ENCODE peak calls at places on chromosomes 13 and 19, in nine cellular contexts. One of them, this sample, is unnamed.

GRCh38 chr13:42781362-42781761 is at the start of gene FAM216B:
- DNase-seq in AG04449: no peak
- DNase-seq in T-helper 2 cell: no peak
- DNase-seq in NCI-H1930: no peak
- DNase-seq in GM23338: no peak
- DNase-seq in HuH-7: no peak
- DNase-seq in myocyte: no peak
- DNase-seq in A172: no peak
- DNase-seq in heart left ventricle: no peak
- DNase-seq in this sample: no peak

GRCh38 chr13:41492432-41493267 is 35.3 kb downstream of the RGCC start:
- DNase-seq in NCI-H1930: no peak
- DNase-seq in heart left ventricle: no peak
- DNase-seq in HuH-7: no peak
- DNase-seq in myocyte: no peak
- DNase-seq in A172: no peak
- DNase-seq in AG04449: no peak
- DNase-seq in T-helper 2 cell: no peak
- DNase-seq in GM23338: no peak
- DNase-seq in this sample: no peak

GRCh38 chr19:4559569-4559968 is at the start of gene SEMA6B:
- DNase-seq in heart left ventricle: peak; percentile 67
- DNase-seq in HuH-7: no peak
- DNase-seq in A172: peak; percentile 55
- DNase-seq in T-helper 2 cell: no peak
- DNase-seq in AG04449: no peak
- DNase-seq in NCI-H1930: no peak
- DNase-seq in GM23338: no peak
- DNase-seq in myocyte: no peak
- DNase-seq in this sample: no peak

GRCh38 chr19:49881672-49882394 is 4.3 kb downstream of the TBC1D17 start:
- DNase-seq in A172: no peak
- DNase-seq in heart left ventricle: no peak
- DNase-seq in myocyte: no peak
- DNase-seq in GM23338: peak; percentile 74
- DNase-seq in NCI-H1930: no peak
- DNase-seq in T-helper 2 cell: no peak
- DNase-seq in HuH-7: no peak
- DNase-seq in AG04449: no peak
- DNase-seq in this sample: peak; percentile 66

GRCh38 chr19:40642757-40643325 is 41.7 kb downstream of the LTBP4 start:
- DNase-seq in T-helper 2 cell: no peak
- DNase-seq in AG04449: no peak
- DNase-seq in GM23338: no peak
- DNase-seq in heart left ventricle: no peak
- DNase-seq in NCI-H1930: no peak
- DNase-seq in HuH-7: no peak
- DNase-seq in myocyte: no peak
- DNase-seq in A172: no peak
- DNase-seq in this sample: no peak

GRCh38 chr13:33494596-33495214 is 209.2 kb upstream of the STARD13 start:
- DNase-seq in T-helper 2 cell: no peak
- DNase-seq in myocyte: peak; percentile 73
- DNase-seq in AG04449: peak; percentile 79
- DNase-seq in NCI-H1930: no peak
- DNase-seq in GM23338: peak; percentile 20
- DNase-seq in HuH-7: no peak
- DNase-seq in heart left ventricle: peak; percentile 15
- DNase-seq in A172: peak; percentile 94
- DNase-seq in this sample: peak; percentile 86

GRCh38 chr13:20442798-20443381 is 82.8 kb downstream of the CRYL1 start:
- DNase-seq in NCI-H1930: no peak
- DNase-seq in T-helper 2 cell: no peak
- DNase-seq in myocyte: no peak
- DNase-seq in HuH-7: no peak
- DNase-seq in heart left ventricle: no peak
- DNase-seq in A172: no peak
- DNase-seq in AG04449: no peak
- DNase-seq in GM23338: no peak
- DNase-seq in this sample: no peak

GRCh38 chr19:43527860-43528622 is 1.0 kb upstream of the ETHE1 start:
- DNase-seq in HuH-7: no peak
- DNase-seq in A172: no peak
- DNase-seq in heart left ventricle: peak; percentile 27
- DNase-seq in NCI-H1930: no peak
- DNase-seq in GM23338: no peak
- DNase-seq in T-helper 2 cell: no peak
- DNase-seq in myocyte: peak; percentile 32
- DNase-seq in AG04449: no peak
- DNase-seq in this sample: no peak

GRCh38 chr19:28549680-28550277 is 663.2 kb downstream of the UQCRFS1 start:
- DNase-seq in HuH-7: no peak
- DNase-seq in AG04449: no peak
- DNase-seq in GM23338: no peak
- DNase-seq in heart left ventricle: no peak
- DNase-seq in A172: no peak
- DNase-seq in T-helper 2 cell: no peak
- DNase-seq in NCI-H1930: no peak
- DNase-seq in myocyte: no peak
- DNase-seq in this sample: no peak

GRCh38 chr13:81001828-81002385 is 661.0 kb upstream of the SPRY2 start:
- DNase-seq in myocyte: no peak
- DNase-seq in NCI-H1930: no peak
- DNase-seq in GM23338: no peak
- DNase-seq in heart left ventricle: no peak
- DNase-seq in A172: no peak
- DNase-seq in AG04449: no peak
- DNase-seq in T-helper 2 cell: no peak
- DNase-seq in HuH-7: no peak
- DNase-seq in this sample: no peak

GRCh38 chr13:77692746-77693448 is 4.6 kb upstream of the SLAIN1 start:
- DNase-seq in HuH-7: no peak
- DNase-seq in AG04449: no peak
- DNase-seq in NCI-H1930: no peak
- DNase-seq in GM23338: no peak
- DNase-seq in A172: no peak
- DNase-seq in T-helper 2 cell: no peak
- DNase-seq in heart left ventricle: no peak
- DNase-seq in myocyte: no peak
- DNase-seq in this sample: no peak

GRCh38 chr19:18387395-18387794 is 1.4 kb downstream of the GDF15 start:
- DNase-seq in GM23338: no peak
- DNase-seq in heart left ventricle: no peak
- DNase-seq in A172: no peak
- DNase-seq in AG04449: no peak
- DNase-seq in NCI-H1930: no peak
- DNase-seq in T-helper 2 cell: no peak
- DNase-seq in myocyte: no peak
- DNase-seq in HuH-7: no peak
- DNase-seq in this sample: no peak

GRCh38 chr19:6773323-6773931 is 919 bp downstream of the VAV1 start:
- DNase-seq in T-helper 2 cell: peak; percentile 43
- DNase-seq in myocyte: no peak
- DNase-seq in HuH-7: no peak
- DNase-seq in heart left ventricle: peak; percentile 33
- DNase-seq in GM23338: peak; percentile 46
- DNase-seq in NCI-H1930: no peak
- DNase-seq in AG04449: no peak
- DNase-seq in A172: no peak
- DNase-seq in this sample: no peak

GRCh38 chr13:41562541-41563178 is 105.3 kb downstream of the RGCC start:
- DNase-seq in NCI-H1930: no peak
- DNase-seq in GM23338: no peak
- DNase-seq in heart left ventricle: no peak
- DNase-seq in AG04449: no peak
- DNase-seq in A172: no peak
- DNase-seq in T-helper 2 cell: no peak
- DNase-seq in HuH-7: no peak
- DNase-seq in myocyte: no peak
- DNase-seq in this sample: no peak

GRCh38 chr13:95457294-95457693 is 95.2 kb upstream of the CLDN10 start:
- DNase-seq in GM23338: no peak
- DNase-seq in HuH-7: no peak
- DNase-seq in heart left ventricle: no peak
- DNase-seq in T-helper 2 cell: no peak
- DNase-seq in AG04449: no peak
- DNase-seq in myocyte: no peak
- DNase-seq in NCI-H1930: no peak
- DNase-seq in A172: no peak
- DNase-seq in this sample: no peak

GRCh38 chr13:76790519-76791289 is 95.5 kb downstream of the KCTD12 start:
- DNase-seq in myocyte: no peak
- DNase-seq in HuH-7: no peak
- DNase-seq in T-helper 2 cell: no peak
- DNase-seq in heart left ventricle: no peak
- DNase-seq in GM23338: no peak
- DNase-seq in A172: no peak
- DNase-seq in AG04449: no peak
- DNase-seq in NCI-H1930: no peak
- DNase-seq in this sample: no peak

GRCh38 chr13:30422056-30422914 is at the start of gene UBE2L5:
- DNase-seq in GM23338: peak; percentile 74
- DNase-seq in NCI-H1930: peak; percentile 53
- DNase-seq in T-helper 2 cell: peak; percentile 58
- DNase-seq in myocyte: peak; percentile 72
- DNase-seq in AG04449: no peak
- DNase-seq in heart left ventricle: peak; percentile 78
- DNase-seq in HuH-7: peak; percentile 37
- DNase-seq in A172: peak; percentile 66
- DNase-seq in this sample: peak; percentile 87

GRCh38 chr13:39462456-39462855 is 140.5 kb downstream of the LHFPL6 start:
- DNase-seq in GM23338: no peak
- DNase-seq in AG04449: no peak
- DNase-seq in NCI-H1930: no peak
- DNase-seq in myocyte: no peak
- DNase-seq in A172: no peak
- DNase-seq in HuH-7: no peak
- DNase-seq in heart left ventricle: no peak
- DNase-seq in T-helper 2 cell: no peak
- DNase-seq in this sample: peak; percentile 56

This sample was measured in mesendoderm.